ENCODE peak calls at places on chromosomes 2 and 18, in seven cellular contexts. V is CD8-positive, alpha-beta memory T cell; Y is SK-N-SH; P is upper lobe of right lung; G is ascending aorta; Q is aorta; W is uterus. C is an unnamed sample.
A peak's percentile ranks its signal among the peaks of the same experiment; 100 is the strongest.

GRCh38 chr2:55155764-55156221 is 76.3 kb downstream of the CLHC1 start:
- DNase-seq in Y (no peak), P (no peak), W (no peak), Q (no peak), G (peak; percentile 27), V (no peak), C (no peak)

GRCh38 chr18:6370410-6370809 is 44.3 kb downstream of the L3MBTL4 start:
- DNase-seq in P (no peak), G (no peak), Q (no peak), V (no peak), W (no peak), Y (peak; percentile 65), C (no peak)

GRCh38 chr2:135074216-135074615 is 22.1 kb downstream of the RAB3GAP1 start:
- DNase-seq in G (no peak), W (no peak), P (no peak), V (no peak), Q (no peak), Y (no peak), C (no peak)

GRCh38 chr2:66440011-66440542 is 5.2 kb downstream of the MEIS1 start:
- DNase-seq in Q (peak; percentile 46), W (no peak), V (no peak), Y (no peak), G (no peak), P (no peak), C (peak; percentile 57)

GRCh38 chr2:43003702-43004101 is 211.3 kb upstream of the HAAO start:
- DNase-seq in P (no peak), Y (no peak), V (no peak), G (peak; percentile 39), W (peak; percentile 5), Q (no peak), C (no peak)

GRCh38 chr2:206572725-206573124 is 69.6 kb upstream of the FAM237A start:
- DNase-seq in Y (no peak), Q (no peak), W (no peak), G (no peak), V (no peak), P (no peak), C (no peak)

GRCh38 chr18:63405986-63406385 is 16.3 kb downstream of the VPS4B start:
- DNase-seq in V (no peak), Y (no peak), Q (no peak), W (no peak), G (peak; percentile 74), P (no peak), C (no peak)

GRCh38 chr2:62137431-62137830 is 58.5 kb upstream of the B3GNT2 start:
- DNase-seq in Q (no peak), W (no peak), G (no peak), V (no peak), Y (no peak), P (no peak), C (no peak)

GRCh38 chr2:94725543-94725942 is 145.7 kb upstream of the TEKT4 start:
- DNase-seq in Q (no peak), P (no peak), Y (no peak), V (no peak), G (no peak), W (no peak), C (no peak)

GRCh38 chr18:13612111-13612997 is 114.0 kb downstream of the FAM210A start:
- DNase-seq in W (no peak), V (peak; percentile 71), G (no peak), Q (no peak), Y (peak; percentile 67), P (no peak), C (no peak)

GRCh38 chr2:209426432-209426831 is 2.6 kb downstream of the MAP2 start:
- DNase-seq in P (no peak), W (no peak), G (no peak), Y (peak; percentile 9), V (no peak), Q (no peak), C (no peak)

GRCh38 chr18:57619881-57620280 is 1.8 kb downstream of the NARS1 start:
- DNase-seq in Q (no peak), W (no peak), V (no peak), G (no peak), P (no peak), Y (no peak), C (no peak)

GRCh38 chr18:54822872-54823845 is 5.1 kb upstream of the RAB27B start:
- DNase-seq in Y (no peak), P (no peak), G (no peak), V (no peak), Q (no peak), W (no peak), C (no peak)

GRCh38 chr18:76834379-76834778 is 12.0 kb downstream of the ZNF236 start:
- DNase-seq in G (no peak), W (no peak), Y (no peak), Q (no peak), P (no peak), V (no peak), C (no peak)

GRCh38 chr2:10879624-10880585 is 31.8 kb upstream of the KCNF1 start:
- DNase-seq in V (no peak), Q (no peak), W (no peak), G (no peak), Y (no peak), P (no peak), C (no peak)

GRCh38 chr18:22432672-22433137 is 15.0 kb upstream of the CTAGE1 start:
- DNase-seq in Y (no peak), Q (peak; percentile 90), V (no peak), W (peak; percentile 83), P (no peak), G (peak; percentile 94), C (peak; percentile 72)

GRCh38 chr18:70333757-70334156 is 44.9 kb downstream of the SOCS6 start:
- DNase-seq in P (no peak), W (no peak), Q (no peak), Y (no peak), V (no peak), G (peak; percentile 86), C (no peak)

GRCh38 chr2:120402508-120402907 is 56.6 kb downstream of the INHBB start:
- DNase-seq in Y (no peak), Q (no peak), P (no peak), W (no peak), V (no peak), G (peak; percentile 50), C (no peak)

GRCh38 chr2:185337033-185337432 is 401.6 kb upstream of the FSIP2 start:
- DNase-seq in W (no peak), Y (no peak), V (no peak), Q (no peak), P (no peak), G (no peak), C (no peak)

GRCh38 chr2:86223098-86223681 is 23.9 kb downstream of the MRPL35 start:
- DNase-seq in Q (peak; percentile 82), W (peak; percentile 89), G (peak; percentile 85), P (no peak), V (no peak), Y (peak; percentile 67), C (peak; percentile 71)

GRCh38 chr2:86225581-86225980 is 26.3 kb downstream of the MRPL35 start:
- DNase-seq in W (peak; percentile 71), V (no peak), Y (no peak), G (peak; percentile 94), P (no peak), Q (peak; percentile 90), C (peak; percentile 64)

GRCh38 chr2:86226069-86226468 is 26.8 kb downstream of the MRPL35 start:
- DNase-seq in Y (no peak), P (no peak), Q (no peak), V (no peak), G (no peak), W (no peak), C (no peak)

GRCh38 chr2:86223682-86224560 is 24.7 kb downstream of the MRPL35 start:
- DNase-seq in Y (no peak), G (no peak), V (no peak), P (no peak), Q (no peak), W (no peak), C (no peak)

DNA sequence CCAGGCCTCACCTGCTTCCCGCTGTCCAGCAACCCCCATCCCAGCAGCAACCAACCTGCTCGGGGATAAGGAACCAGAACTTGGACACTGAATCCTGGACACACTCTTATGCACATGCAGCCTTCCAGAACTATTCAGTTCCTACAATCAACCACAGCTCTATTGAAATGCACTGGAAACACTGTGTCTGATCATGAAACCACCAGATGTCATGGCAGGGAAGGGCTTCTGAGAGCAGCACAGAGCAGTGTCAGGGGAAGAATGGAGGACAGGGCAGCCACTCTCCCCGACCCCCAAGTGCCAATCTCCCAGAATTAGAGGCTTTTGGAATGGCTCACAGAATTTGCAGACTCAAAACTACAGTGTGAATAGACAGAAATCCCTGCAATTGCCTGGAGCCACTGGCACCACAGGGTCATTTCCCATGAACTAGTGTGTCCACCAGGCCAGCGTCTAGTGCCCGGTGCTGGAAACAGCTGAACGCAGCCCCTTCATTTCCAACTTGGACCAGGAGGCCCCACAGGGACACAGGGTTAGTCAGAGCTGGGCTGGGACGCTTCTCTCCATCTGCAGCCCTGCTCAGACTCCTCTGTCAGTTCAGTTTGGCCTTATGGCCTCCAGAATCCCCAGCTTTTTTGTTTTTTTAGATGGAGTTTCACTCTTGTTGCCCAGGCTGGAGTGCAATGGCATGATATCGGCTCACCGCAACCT is 25.5 kb downstream of the MRPL35 start:
- DNase-seq in W (no peak), Q (no peak), G (no peak), Y (no peak), P (no peak), V (no peak), C (no peak)
- H3K4me3 ChIP-seq in W (no peak overlapping the region), Q (no peak overlapping the region), G (peak overlapping the region; percentile 48), Y (no peak overlapping the region), P (no peak overlapping the region), V (no peak overlapping the region), C (peak overlapping the region; percentile 48)

DNA sequence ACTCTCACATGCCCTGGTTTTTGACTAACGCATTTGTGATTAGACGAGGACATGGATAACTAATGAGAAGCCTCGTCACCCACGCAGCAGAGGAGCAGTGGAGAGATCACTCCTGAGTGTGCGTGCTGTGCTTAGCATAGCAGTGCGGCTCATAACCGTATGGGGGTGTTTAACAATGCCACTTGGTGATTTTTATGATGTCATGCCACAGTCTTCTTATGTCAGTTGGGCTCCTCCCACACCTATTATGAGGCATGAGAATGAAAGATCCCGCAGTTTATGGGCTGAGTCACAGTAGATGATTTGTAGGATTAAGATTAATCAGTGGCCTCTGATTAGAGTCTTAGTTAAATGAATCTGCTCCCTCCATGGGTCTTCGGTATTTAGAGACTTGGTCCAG is 2.5 kb upstream of the SMIM21 start:
- DNase-seq in Y (no peak), Q (no peak), G (no peak), W (no peak), P (no peak), V (no peak), C (no peak)
- H3K4me1 ChIP-seq in Y (no peaks in the 10 kb centered on the region), Q (no peaks in the 10 kb centered on the region), G (no peaks in the 10 kb centered on the region), W (no peaks in the 10 kb centered on the region), P (no peaks in the 10 kb centered on the region), V (no peaks in the 10 kb centered on the region), C (no peaks in the 10 kb centered on the region)

GRCh38 chr18:3305933-3306332 is 44.0 kb downstream of the MYL12B start:
- DNase-seq in G (no peak), W (no peak), Y (no peak), V (no peak), Q (no peak), P (no peak), C (no peak)
- H3K4me3 ChIP-seq in G (no peak overlapping the region), W (no peak overlapping the region), Y (no peak overlapping the region), V (no peak overlapping the region), Q (no peak overlapping the region), P (no peak overlapping the region), C (no peak overlapping the region)

DNA sequence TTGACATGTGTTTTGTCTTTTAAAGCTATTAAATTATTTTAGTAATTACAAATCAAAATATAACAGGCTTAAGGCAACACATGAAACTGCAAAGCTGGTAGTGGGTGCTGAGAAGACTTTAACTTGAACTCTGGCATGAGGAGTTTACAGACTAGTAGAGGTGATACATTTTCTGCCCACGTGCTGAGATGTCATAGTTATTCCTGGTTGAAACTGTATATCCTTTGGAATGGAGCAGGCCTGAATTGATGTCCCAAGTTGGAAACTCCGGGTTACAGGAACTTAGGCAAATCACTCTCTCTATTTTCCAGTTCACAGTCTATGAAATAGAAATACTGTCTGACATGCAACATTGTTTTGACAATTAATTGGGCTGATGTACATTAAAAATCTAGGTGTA is 177.1 kb upstream of the NOL4 start:
- DNase-seq in V (no peak), G (no peak), W (no peak), P (no peak), Q (no peak), Y (no peak), C (no peak)
- H3K4me1 ChIP-seq in V (no peaks in the 10 kb centered on the region), G (no peaks in the 10 kb centered on the region), W (no peaks in the 10 kb centered on the region), P (no peaks in the 10 kb centered on the region), Q (no peaks in the 10 kb centered on the region), Y (no peaks in the 10 kb centered on the region), C (peaks cover 23% of the 10 kb centered on the region)